ENCODE peak calls at places on chromosomes 12 and 14, in five cellular contexts. B is lower lobe of right lung, G is fibroblast of lung, Y is mucosa of descending colon, H is cardiac muscle cell. C is an unnamed sample.
A peak's percentile ranks its signal among the peaks of the same experiment; 100 is the strongest.

GRCh38 chr14:99479903-99480855 is 480 bp downstream of the SETD3 start:
- DNase-seq in B (peak; percentile 89), G (peak; percentile 73), Y (peak; percentile 81), H (peak; percentile 78), C (peak; percentile 87)

GRCh38 chr12:2877047-2877958 is at the start of the genes FOXM1 and RHNO1:
- DNase-seq in B (peak; percentile 93), G (peak; percentile 79), Y (peak; percentile 93), H (peak; percentile 92), C (peak; percentile 90)

GRCh38 chr12:122437656-122438121 is 15.2 kb upstream of the CLIP1 start:
- DNase-seq in B (no peak), G (peak; percentile 83), Y (peak; percentile 55), H (no peak), C (peak; percentile 88)

GRCh38 chr12:58372298-58372697 is 430.9 kb downstream of the ATP23 start:
- DNase-seq in B (no peak), G (no peak), Y (no peak), H (no peak), C (no peak)

GRCh38 chr14:53955671-53956426 is 776 bp downstream of the BMP4 start:
- DNase-seq in B (peak; percentile 72), G (peak; percentile 50), Y (peak; percentile 81), H (peak; percentile 45), C (peak; percentile 81)

GRCh38 chr12:113322353-113322752 is 12.6 kb downstream of the SLC8B1 start:
- DNase-seq in B (no peak), G (peak; percentile 76), Y (no peak), H (no peak), C (no peak)

GRCh38 chr12:113422030-113422900 is at the start of gene SDSL:
- DNase-seq in B (peak; percentile 85), G (peak; percentile 84), Y (peak; percentile 75), H (peak; percentile 60), C (peak; percentile 60)

GRCh38 chr14:74852922-74853530 is 22.9 kb downstream of the PROX2 start:
- DNase-seq in B (no peak), G (peak; percentile 55), Y (no peak), H (no peak), C (no peak)

GRCh38 chr14:85517113-85517688 is 12.7 kb upstream of the FLRT2 start:
- DNase-seq in B (no peak), G (no peak), Y (no peak), H (no peak), C (no peak)

GRCh38 chr12:46557539-46558373 is 185.2 kb upstream of the SLC38A2 start:
- DNase-seq in B (no peak), G (peak; percentile 25), Y (no peak), H (no peak), C (no peak)

GRCh38 chr14:76863724-76864407 is 37.7 kb downstream of the LRRC74A start:
- DNase-seq in B (peak; percentile 80), G (no peak), Y (no peak), H (peak; percentile 39), C (peak; percentile 52)

GRCh38 chr12:111174283-111175108 is 194.4 kb downstream of the PHETA1 start:
- DNase-seq in B (no peak), G (no peak), Y (no peak), H (no peak), C (no peak)

GRCh38 chr14:61025239-61026223 is 44.5 kb downstream of the SLC38A6 start:
- DNase-seq in B (no peak), G (peak; percentile 75), Y (no peak), H (peak; percentile 72), C (peak; percentile 28)

GRCh38 chr12:2169489-2169888 is 116.7 kb downstream of the CACNA1C start:
- DNase-seq in B (no peak), G (no peak), Y (no peak), H (no peak), C (no peak)

GRCh38 chr14:72651715-72652114 is 242.2 kb downstream of the DPF3 start:
- DNase-seq in B (no peak), G (no peak), Y (no peak), H (no peak), C (no peak)

GRCh38 chr12:58529897-58530296 is 390.4 kb downstream of the LRIG3 start:
- DNase-seq in B (no peak), G (peak; percentile 99), Y (no peak), H (no peak), C (no peak)

GRCh38 chr14:99268776-99269510 is 3.1 kb downstream of the BCL11B start:
- DNase-seq in B (no peak), G (no peak), Y (no peak), H (no peak), C (no peak)

GRCh38 chr14:74785056-74785613 is 22.0 kb downstream of the YLPM1 start:
- DNase-seq in B (no peak), G (no peak), Y (no peak), H (no peak), C (no peak)

GRCh38 chr12:13976028-13976584 is 5.3 kb downstream of the GRIN2B start:
- DNase-seq in B (no peak), G (no peak), Y (no peak), H (no peak), C (no peak)

GRCh38 chr14:56491299-56492285 is 88.0 kb upstream of the TMEM260 start:
- DNase-seq in B (no peak), G (peak; percentile 43), Y (no peak), H (peak; percentile 84), C (no peak)

GRCh38 chr14:68589447-68590232 is 203.2 kb downstream of the ZFP36L1 start:
- DNase-seq in B (no peak), G (peak; percentile 40), Y (no peak), H (peak; percentile 47), C (peak; percentile 70)

GRCh38 chr12:71299541-71300376 is 139.8 kb upstream of the LGR5 start:
- DNase-seq in B (no peak), G (peak; percentile 17), Y (no peak), H (no peak), C (no peak)

GRCh38 chr12:2957816-2958431 is 1.3 kb upstream of the TEAD4 start:
- DNase-seq in B (no peak), G (no peak), Y (no peak), H (no peak), C (no peak)

DNA sequence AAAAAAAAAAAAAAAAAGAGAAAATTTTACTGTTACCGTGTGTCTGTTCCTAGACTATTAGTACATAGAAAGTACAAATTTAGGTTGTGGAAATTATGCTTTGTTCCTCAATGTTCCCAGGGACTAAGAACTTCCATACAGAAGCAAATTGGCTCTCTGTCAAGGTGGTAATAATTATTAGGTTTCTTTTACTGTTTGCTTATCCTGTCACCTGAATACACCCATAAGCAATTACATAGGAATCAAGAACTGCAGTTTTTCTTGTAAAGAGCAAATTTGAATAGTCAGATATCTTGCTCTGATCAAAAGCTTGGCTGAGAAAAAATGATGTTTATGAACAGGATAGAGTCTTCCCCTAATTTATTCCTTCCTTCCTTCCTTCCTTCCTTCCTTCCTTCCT is 191.2 kb downstream of the AEBP2 start:
- DNase-seq in B (no peak), G (no peak), Y (no peak), H (no peak), C (no peak)
- H3K4me1 ChIP-seq in B (no peaks in the 10 kb centered on the region), G (no peaks in the 10 kb centered on the region), Y (no peaks in the 10 kb centered on the region), H (no peaks in the 10 kb centered on the region), C (no peaks in the 10 kb centered on the region)

DNA sequence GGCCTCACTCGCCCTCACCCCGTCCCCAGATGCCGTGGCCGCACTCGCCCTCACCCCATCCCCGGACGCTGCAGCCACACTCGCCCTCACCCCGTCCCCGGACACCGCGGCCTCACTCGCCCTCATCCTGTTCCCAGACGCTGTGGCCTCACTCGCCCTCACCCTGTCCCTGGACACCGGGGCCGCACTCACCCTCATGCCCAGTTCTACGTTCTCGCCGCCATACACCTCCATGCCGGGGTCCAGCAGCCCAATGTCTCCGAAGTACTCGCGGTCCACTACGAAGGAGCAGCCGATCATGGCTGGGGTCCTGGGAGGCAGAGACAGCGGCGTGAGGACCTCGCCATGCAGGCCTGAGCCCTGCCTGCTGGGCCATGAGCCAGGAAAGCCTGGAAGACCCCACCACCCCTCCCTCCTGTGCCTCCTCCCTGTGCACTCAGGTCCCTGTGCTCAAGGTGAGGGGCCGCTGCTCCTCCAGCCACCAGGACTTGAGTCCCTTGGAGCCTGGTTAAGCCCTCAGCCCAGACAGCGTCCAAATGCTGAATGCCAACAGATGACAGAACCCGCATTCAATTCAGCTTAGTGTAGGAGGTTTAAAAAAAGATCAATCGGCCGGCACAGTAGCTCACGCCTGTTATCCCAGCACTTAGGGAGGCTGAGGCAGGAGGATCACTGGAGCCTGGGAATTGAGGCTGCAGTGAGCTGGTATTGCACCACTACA is 81.5 kb downstream of the GALNT9 start:
- DNase-seq in B (peak; percentile 34), G (no peak), Y (peak; percentile 48), H (no peak), C (no peak)
- H3K4me3 ChIP-seq in B (no peak overlapping the region), G (no peak overlapping the region), Y (no peak overlapping the region), H (no peak overlapping the region), C (no peak overlapping the region)

DNA sequence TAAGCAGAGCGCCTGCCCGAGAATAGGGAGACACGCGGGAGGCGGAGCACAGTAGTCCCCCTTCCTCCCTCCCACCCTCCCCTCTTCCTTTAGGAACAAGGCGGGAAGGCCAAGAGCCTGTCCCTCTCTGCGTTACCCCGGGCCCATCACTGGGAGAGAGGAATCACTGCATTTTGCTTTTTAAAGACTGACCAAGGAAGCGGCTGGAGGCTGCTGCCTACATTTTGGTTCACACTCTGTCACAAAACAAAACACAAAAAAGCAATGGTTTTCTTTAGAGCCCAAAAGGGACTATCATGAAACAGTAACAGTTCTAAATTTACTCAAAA is 19.8 kb downstream of the STX2 start:
- DNase-seq in B (no peak), G (no peak), Y (no peak), H (no peak), C (no peak)
- TF ChIP-seq CTCF in B (no peak), G (no peak), Y (no peak), H (no peak), C (no peak)

GRCh38 chr14:22500525-22500924 is 88.5 kb downstream of the DAD1 start:
- DNase-seq in B (no peak), G (no peak), Y (no peak), H (no peak), C (no peak)
- H3K4me1 ChIP-seq in B (no peaks in the 10 kb centered on the region), G (no peaks in the 10 kb centered on the region), Y (no peaks in the 10 kb centered on the region), H (peaks cover 8% of the 10 kb centered on the region), C (no peaks in the 10 kb centered on the region)

DNA sequence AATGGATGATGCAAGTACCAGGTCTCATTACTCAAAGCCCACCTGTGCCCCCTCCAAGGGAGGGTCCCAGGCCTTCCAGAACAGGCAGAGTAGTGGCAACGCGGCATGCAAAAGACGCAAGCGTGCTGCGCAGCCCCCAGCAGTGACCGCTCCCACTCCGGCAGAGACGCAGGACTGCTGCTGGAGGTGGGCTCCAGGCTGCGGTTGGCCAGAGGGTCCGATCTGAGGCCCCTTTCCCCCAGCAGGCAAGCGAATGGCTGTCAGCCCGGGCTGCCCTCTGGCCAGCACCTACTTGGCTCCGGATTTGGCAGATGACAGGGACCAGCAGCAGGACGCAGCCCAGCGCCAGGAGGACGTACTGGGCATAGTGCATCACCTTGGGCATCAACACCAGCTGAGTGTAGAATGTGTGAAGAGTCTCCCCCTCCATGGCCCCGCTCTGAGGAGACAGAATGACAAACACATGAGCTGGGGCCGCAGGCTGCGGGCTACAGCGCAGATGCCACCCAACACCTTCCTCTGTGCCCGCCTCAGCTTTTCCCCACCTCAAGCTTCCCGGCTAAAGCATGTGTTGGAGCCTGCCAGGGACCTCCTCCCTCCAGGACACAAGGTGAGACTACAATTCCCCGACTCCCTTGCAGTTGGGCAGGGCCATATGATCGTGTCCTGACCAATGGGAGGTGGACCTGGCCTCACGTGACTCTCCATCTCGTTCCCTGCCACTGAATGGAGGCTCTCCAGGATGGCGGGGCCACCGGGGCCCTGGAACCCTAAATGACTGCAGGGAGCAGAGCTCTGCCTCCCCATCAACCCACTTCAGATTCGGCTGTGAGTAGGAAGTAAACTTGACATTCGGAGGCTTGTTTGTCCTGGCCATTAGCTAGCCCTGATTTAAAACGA is 77.3 kb downstream of the SCARB1 start:
- DNase-seq in B (peak; percentile 91), G (peak; percentile 88), Y (no peak), H (peak; percentile 92), C (peak; percentile 80)
- H3K4me3 ChIP-seq in B (peak overlapping the region; percentile 45), G (peak overlapping the region; percentile 36), Y (no peak overlapping the region), H (peak overlapping the region; percentile 41), C (peak overlapping the region; percentile 49)